ENCODE peak calls at places on chromosomes 2 and 18, in seven cellular contexts. O is H1, E is body of pancreas, Q is psoas muscle, L is lower lobe of right lung, M is transverse colon, K is heart right ventricle. D is an unnamed sample.

GRCh38 chr2:92074549-92074898 is 2796.7 kb upstream of the TEKT4 start:
- DNase-seq in L (peak), O (no peak), K (no peak), M (no peak), E (no peak), Q (no peak), D (no peak)

GRCh38 chr2:235416816-235417499 is 76.9 kb upstream of the AGAP1 start:
- DNase-seq in E (peak), K (no peak), Q (no peak), L (peak), O (no peak), M (no peak), D (no peak)

GRCh38 chr2:172790404-172790803 is 54.8 kb downstream of the RAPGEF4 start:
- DNase-seq in K (no peak), L (no peak), O (no peak), E (no peak), Q (no peak), M (no peak), D (no peak)

GRCh38 chr2:127516031-127516430 is 10.3 kb downstream of the IWS1 start:
- DNase-seq in L (peak), O (no peak), K (peak), E (no peak), M (peak), Q (peak), D (no peak)

GRCh38 chr2:191218292-191218898 is 26.8 kb upstream of the MYO1B start:
- DNase-seq in K (peak), L (no peak), O (peak), M (peak), E (peak), Q (no peak), D (no peak)

GRCh38 chr2:105363192-105363591 is 25.9 kb downstream of the C2orf49 start:
- DNase-seq in Q (no peak), K (no peak), L (no peak), O (no peak), M (no peak), E (no peak), D (no peak)

GRCh38 chr18:68865021-68865420 is 67.1 kb downstream of the CCDC102B start:
- DNase-seq in E (no peak), O (no peak), K (no peak), L (no peak), Q (no peak), M (no peak), D (no peak)

GRCh38 chr18:3360211-3360610 is 89.8 kb upstream of the TGIF1 start:
- DNase-seq in O (no peak), Q (no peak), M (no peak), L (no peak), K (no peak), E (no peak), D (no peak)

GRCh38 chr2:196592912-196593881 is 46.3 kb upstream of the CCDC150 start:
- DNase-seq in M (no peak), Q (peak), K (peak), E (peak), O (no peak), L (peak), D (peak)

GRCh38 chr2:235021752-235022151 is 69.9 kb downstream of the SH3BP4 start:
- DNase-seq in Q (no peak), E (no peak), O (no peak), K (no peak), M (no peak), L (no peak), D (peak)

GRCh38 chr2:237669628-237670351 is 42.4 kb downstream of the LRRFIP1 start:
- DNase-seq in M (peak), O (no peak), Q (peak), L (no peak), E (peak), K (peak), D (no peak)

GRCh38 chr2:24813645-24814257 is 20.5 kb downstream of the CENPO start:
- DNase-seq in Q (no peak), O (no peak), L (no peak), K (no peak), M (no peak), E (no peak), D (no peak)

GRCh38 chr2:111135910-111136297 is 15.2 kb downstream of the BCL2L11 start:
- DNase-seq in Q (peak), M (no peak), L (peak), O (no peak), E (peak), K (peak), D (no peak)

GRCh38 chr2:10123281-10123680 is 742 bp downstream of the RRM2 start:
- DNase-seq in Q (no peak), O (no peak), M (no peak), K (no peak), E (no peak), L (no peak), D (no peak)

GRCh38 chr2:112973156-112973555 is 4.7 kb upstream of the IL36G start:
- DNase-seq in O (no peak), M (no peak), E (no peak), K (no peak), Q (no peak), L (no peak), D (no peak)

GRCh38 chr2:121075641-121076500 is 209.1 kb downstream of the TFCP2L1 start:
- DNase-seq in L (no peak), Q (no peak), K (no peak), E (no peak), M (no peak), O (no peak), D (no peak)

GRCh38 chr2:45612741-45613140 is 1.7 kb upstream of the SRBD1 start:
- DNase-seq in M (no peak), L (no peak), O (no peak), Q (no peak), K (no peak), E (no peak), D (peak)

GRCh38 chr2:70514612-70515055 is 39.0 kb downstream of the TGFA start:
- DNase-seq in O (no peak), Q (no peak), L (peak), M (peak), K (no peak), E (peak), D (no peak)

GRCh38 chr2:197052371-197052770 is 125.9 kb upstream of the PGAP1 start:
- DNase-seq in L (no peak), Q (no peak), O (no peak), E (no peak), M (no peak), K (no peak), D (no peak)

GRCh38 chr2:46339676-46340459 is 42.7 kb downstream of the EPAS1 start:
- DNase-seq in M (no peak), O (no peak), K (peak), Q (peak), L (no peak), E (peak), D (no peak)

GRCh38 chr2:85796549-85797262 is 42.9 kb downstream of the ATOH8 start:
- DNase-seq in M (peak), Q (peak), K (no peak), L (no peak), O (no peak), E (no peak), D (no peak)

GRCh38 chr2:70094171-70094977 is 7.1 kb downstream of the PCBP1 start:
- DNase-seq in O (no peak), M (no peak), Q (no peak), K (no peak), L (no peak), E (no peak), D (no peak)

GRCh38 chr18:5339202-5339834 is 43.8 kb upstream of the ZBTB14 start:
- DNase-seq in O (no peak), E (no peak), M (no peak), K (no peak), L (no peak), Q (no peak), D (no peak)

GRCh38 chr2:197803033-197803444 is 1.4 kb upstream of the PLCL1 start:
- DNase-seq in K (peak), O (no peak), Q (no peak), M (no peak), L (no peak), E (no peak), D (peak)

GRCh38 chr2:219641390-219642063 is 14.1 kb downstream of the SLC4A3 start:
- DNase-seq in L (no peak), M (no peak), E (no peak), O (no peak), Q (no peak), K (peak), D (no peak)

GRCh38 chr2:231781798-231782726 is 980 bp upstream of the PDE6D start:
- DNase-seq in O (no peak), E (peak), L (no peak), M (peak), K (peak), Q (no peak), D (peak)

GRCh38 chr18:57951999-57952774 is 91.8 kb upstream of the NEDD4L start:
- DNase-seq in E (no peak), K (no peak), L (peak), Q (no peak), M (no peak), O (no peak), D (no peak)

GRCh38 chr2:240594511-240595380 is 8.2 kb downstream of the CAPN10 start:
- DNase-seq in Q (peak), M (peak), L (peak), K (no peak), O (no peak), E (no peak), D (no peak)

GRCh38 chr2:177721815-177722552 is 329.4 kb downstream of the AGPS start:
- DNase-seq in L (no peak), M (no peak), O (no peak), E (no peak), Q (no peak), K (no peak), D (no peak)

GRCh38 chr18:34121157-34121807 is 103.4 kb downstream of the NOL4 start:
- DNase-seq in O (no peak), M (no peak), E (no peak), L (no peak), Q (no peak), K (no peak), D (peak)

GRCh38 chr18:68533641-68534040 is 181.3 kb downstream of the TMX3 start:
- DNase-seq in M (no peak), E (no peak), K (no peak), O (no peak), L (no peak), Q (no peak), D (no peak)

GRCh38 chr2:170505631-170506270 is 209.4 kb upstream of the SP5 start:
- DNase-seq in E (peak), Q (peak), O (no peak), M (peak), K (peak), L (peak), D (no peak)
- H3K27ac ChIP-seq in E (no peak), Q (peak), O (no peak), M (peak), K (peak), L (peak), D (no peak)

DNA sequence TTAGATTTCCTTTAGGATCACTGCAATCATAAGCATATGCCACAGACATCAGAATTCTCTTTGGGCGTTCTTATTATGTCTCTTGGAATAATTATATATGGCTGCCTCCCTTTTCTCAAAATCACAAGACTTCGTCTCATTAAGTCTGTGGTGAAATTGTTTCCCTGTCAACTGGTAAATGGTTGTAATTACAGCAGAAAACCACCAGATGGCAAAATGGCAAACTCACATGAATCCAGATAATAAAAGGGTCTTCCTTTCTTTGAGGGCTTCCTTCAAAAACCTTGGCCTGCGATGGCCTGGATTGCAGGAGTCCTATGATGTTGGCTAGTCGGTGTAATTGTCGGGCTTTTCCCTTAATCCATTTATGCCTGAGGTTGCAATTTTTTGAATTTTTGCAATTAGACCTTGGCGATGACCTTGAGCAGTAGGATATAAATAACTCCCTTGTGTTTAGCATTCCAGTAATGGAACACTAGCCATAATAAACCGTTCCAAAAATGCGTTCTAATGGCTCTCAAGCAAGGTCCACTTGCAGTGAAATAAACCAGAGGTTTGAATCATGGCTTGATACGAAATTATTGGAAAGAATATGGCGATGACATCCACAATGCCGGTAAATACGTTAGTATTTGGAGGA is 656.4 kb downstream of the MBD2 start:
- DNase-seq in L (no peak), O (no peak), K (no peak), E (no peak), M (no peak), Q (no peak), D (peak)
- TF ChIP-seq CTCF in L (peak), O (peak), K (peak), E (peak), M (peak), Q (peak), D (peak)

DNA sequence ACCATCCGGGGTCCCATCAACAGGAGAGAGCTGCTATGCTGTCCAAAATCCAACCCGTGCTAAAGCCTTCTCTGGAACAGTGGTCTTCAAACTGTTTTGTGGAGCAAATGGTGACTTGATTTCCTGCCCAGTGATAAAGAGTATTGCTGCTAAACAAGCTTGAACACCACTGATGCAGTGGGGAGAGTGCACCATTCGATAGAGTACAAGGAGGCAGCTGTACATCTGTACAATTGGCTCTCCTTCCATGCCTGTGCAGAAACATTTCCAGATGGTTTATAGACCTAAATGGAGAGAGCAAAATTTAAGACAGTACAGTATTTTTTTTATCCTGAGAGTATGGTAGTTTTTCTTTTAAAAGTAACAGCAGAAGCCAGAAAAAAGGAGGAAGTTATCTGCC is 20.0 kb downstream of the HJURP start:
- DNase-seq in Q (no peak), L (no peak), M (no peak), O (no peak), K (no peak), E (no peak), D (no peak)
- H3K27ac ChIP-seq in Q (no peak), L (no peak), M (no peak), O (no peak), K (no peak), E (no peak), D (peak)

DNA sequence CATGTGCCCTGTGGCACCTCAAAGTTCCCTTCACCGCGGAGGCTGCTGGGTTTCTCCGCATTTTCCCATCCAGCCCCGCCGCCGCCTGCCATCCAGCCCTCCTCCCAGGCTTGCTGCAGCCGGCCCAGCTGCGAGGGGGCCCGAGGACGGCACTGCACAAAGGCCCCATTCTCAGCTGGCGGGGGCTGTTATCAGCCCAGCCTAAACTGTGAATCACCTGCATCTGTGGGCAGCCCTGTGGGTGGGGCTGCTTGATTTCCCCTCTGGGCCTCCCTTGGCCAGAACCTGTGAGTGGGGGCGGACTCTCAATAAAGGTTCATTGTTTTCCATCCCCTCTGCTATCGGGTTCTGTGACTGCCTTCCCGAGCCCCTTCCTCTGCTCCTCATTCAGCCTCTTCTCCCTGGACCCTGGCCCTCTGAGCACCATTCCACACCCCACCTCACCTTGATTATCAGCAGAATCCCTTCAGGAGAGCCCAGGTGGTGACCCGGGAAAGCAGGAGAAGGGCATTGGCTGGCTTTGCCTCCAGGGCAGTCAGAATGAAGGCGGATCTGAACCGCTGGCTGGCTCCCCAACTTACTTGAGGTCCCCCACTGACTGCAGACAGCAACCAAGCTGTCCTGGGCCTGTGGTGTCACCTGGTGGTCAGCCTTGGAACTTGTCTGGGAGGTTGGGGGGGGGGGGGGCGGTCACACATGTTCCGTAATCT is 204.5 kb downstream of the ZFP36L2 start:
- DNase-seq in E (peak), Q (peak), O (peak), L (no peak), K (no peak), M (peak), D (no peak)
- TF ChIP-seq CTCF in E (peak), Q (no peak), O (peak), L (no peak), K (no peak), M (peak), D (no peak)

DNA sequence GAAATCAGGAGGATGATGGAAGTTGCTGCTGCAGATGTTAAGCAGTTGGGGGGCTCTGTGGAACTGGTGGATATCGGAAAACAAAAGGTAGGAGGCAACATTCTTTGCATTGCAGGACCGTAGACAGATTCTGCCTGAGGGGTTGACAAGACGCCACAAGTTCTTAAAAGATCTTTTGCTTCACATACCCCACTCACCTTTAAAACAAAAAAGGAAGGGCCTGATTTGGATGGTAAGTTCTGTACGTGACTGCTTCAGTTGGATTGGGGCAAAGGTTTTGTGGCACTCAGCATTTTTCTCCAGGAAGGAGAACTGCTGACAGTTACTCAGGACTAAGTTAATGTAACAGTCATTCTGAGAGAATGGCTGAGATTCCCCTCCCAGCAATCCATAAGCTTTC is 5.2 kb downstream of the CNDP2 start:
- DNase-seq in Q (no peak), M (no peak), L (no peak), E (no peak), K (no peak), O (no peak), D (peak)
- H3K27ac ChIP-seq in Q (no peak), M (peak), L (peak), E (peak), K (no peak), O (no peak), D (peak)

DNA sequence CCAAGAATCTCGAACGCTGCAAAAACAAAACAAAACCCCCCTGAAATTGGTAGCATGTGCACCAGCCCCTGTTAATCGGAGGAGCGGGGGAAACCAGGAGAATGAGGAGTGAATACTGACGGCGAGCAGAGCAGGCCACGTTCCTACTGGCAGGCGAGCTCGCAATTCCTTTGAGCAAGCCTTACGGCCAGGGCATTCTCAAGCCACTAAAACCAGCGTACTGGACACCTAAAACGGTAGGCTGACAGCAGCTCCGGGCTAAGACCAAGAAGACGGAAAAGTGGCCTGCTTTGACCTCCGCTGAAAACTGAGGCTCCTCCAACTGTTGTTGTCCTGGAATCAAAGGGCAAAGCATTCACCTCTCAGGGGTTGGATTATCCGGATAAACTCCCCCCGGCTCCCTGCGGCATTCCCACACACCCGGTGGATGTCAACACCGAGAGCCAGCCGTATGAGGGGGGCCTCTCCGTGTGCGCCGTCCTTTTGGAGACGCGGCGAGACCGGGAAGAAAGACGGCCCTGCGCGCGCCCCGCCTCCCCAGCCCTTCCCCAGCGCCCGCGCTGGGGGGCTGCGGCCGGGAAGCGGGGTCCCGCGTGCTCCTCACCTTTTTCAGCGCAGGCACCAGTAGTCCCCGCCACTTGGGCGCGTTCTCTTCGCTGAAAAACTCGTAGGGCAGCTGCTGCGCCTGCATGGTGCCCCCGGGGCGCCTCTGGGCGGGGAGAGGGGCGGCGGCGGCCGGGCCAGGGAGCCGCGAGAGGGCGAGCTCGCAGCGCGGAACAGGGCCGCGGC is 925 bp downstream of the SOS1 start:
- DNase-seq in K (peak), E (peak), M (peak), Q (peak), O (no peak), L (peak), D (peak)
- TF ChIP-seq CTCF in K (no peak), E (peak), M (peak), Q (peak), O (peak), L (peak), D (peak)

DNA sequence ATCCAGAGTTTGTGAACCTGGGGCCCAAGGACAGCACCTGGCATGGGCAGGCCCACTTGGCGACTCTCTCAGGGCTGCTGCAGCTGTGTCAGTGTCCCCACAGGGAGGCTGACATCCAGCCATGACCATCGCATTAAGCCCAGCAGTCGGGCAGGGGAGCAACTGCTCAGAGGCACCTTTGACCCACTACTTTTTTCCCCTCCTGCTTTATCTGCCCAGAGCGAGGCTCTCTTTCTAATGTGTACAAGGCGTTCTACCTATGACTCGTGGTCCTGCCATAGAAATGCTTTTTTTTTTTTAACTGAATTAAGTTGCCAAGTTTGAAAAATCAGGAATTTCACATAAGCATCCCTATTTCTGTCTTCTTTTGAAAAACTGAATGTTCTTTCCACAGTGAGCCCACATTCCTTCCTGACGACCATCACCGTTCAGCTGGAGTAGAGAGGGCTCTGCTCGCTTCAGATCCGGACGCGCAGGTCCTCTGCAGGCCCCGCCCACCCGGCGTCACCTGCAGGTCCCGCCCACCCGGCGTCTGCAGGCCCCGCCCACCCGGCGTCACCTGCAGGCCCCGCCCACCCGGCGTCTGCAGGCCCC is 403 bp upstream of the CLUL1 start:
- DNase-seq in Q (no peak), L (no peak), E (peak), O (peak), M (no peak), K (no peak), D (peak)
- H3K27ac ChIP-seq in Q (no peak), L (no peak), E (peak), O (no peak), M (no peak), K (no peak), D (no peak)

D was measured in RWPE1.